ENCODE peak calls at places on chromosome 7, in five cellular contexts. D is left ventricle myocardium inferior; Q is CD8-positive, alpha-beta memory T cell; B is AG04449; M is foreskin fibroblast. T is an unnamed sample.

GRCh38 chr7:32164341-32164996 is 94.3 kb upstream of the PDE1C start:
- DNase-seq in B (no peak), Q (no peak), M (peak; percentile 66), D (no peak), T (peak; percentile 54)

GRCh38 chr7:12281026-12281425 is 69.9 kb downstream of the TMEM106B start:
- DNase-seq in M (peak; percentile 45), D (no peak), B (no peak), Q (no peak), T (peak; percentile 4)

GRCh38 chr7:142391191-142391992 is 133.5 kb upstream of the PRSS58 start:
- DNase-seq in D (no peak), M (no peak), Q (no peak), B (no peak), T (no peak)

GRCh38 chr7:111622084-111622483 is 59.8 kb upstream of the IMMP2L start:
- DNase-seq in Q (no peak), D (no peak), M (no peak), B (no peak), T (no peak)

GRCh38 chr7:157016024-157016351 is 5.5 kb upstream of the MNX1 start:
- DNase-seq in Q (no peak), M (no peak), D (no peak), B (no peak), T (no peak)

GRCh38 chr7:64873517-64873916 is 29.6 kb upstream of the ZNF273 start:
- DNase-seq in D (no peak), B (no peak), Q (no peak), M (no peak), T (no peak)

GRCh38 chr7:63073286-63073685 is 925.4 kb upstream of the ZNF722 start:
- DNase-seq in B (no peak), Q (no peak), D (no peak), M (no peak), T (no peak)

GRCh38 chr7:144824360-144824759 is 11.5 kb downstream of the TPK1 start:
- DNase-seq in Q (no peak), M (peak; percentile 55), B (no peak), D (no peak), T (no peak)

GRCh38 chr7:88090233-88090632 is 129.6 kb downstream of the SRI start:
- DNase-seq in B (no peak), D (no peak), Q (no peak), M (no peak), T (no peak)

GRCh38 chr7:80611779-80612178 is 26.7 kb upstream of the CD36 start:
- DNase-seq in M (peak; percentile 78), Q (no peak), B (no peak), D (peak; percentile 67), T (peak; percentile 31)

GRCh38 chr7:116259156-116259555 is 48.8 kb downstream of the TES start:
- DNase-seq in Q (no peak), M (no peak), B (no peak), D (no peak), T (no peak)

GRCh38 chr7:50822110-50822509 is 39.4 kb upstream of the GRB10 start:
- DNase-seq in D (no peak), M (no peak), B (no peak), Q (no peak), T (no peak)

GRCh38 chr7:157568785-157569584 is 232.2 kb downstream of the DNAJB6 start:
- DNase-seq in M (peak; percentile 39), B (no peak), Q (peak; percentile 41), D (peak; percentile 52), T (no peak)

GRCh38 chr7:45088146-45088701 is 545 bp downstream of the NACAD start:
- DNase-seq in B (no peak), Q (no peak), D (no peak), M (no peak), T (no peak)

GRCh38 chr7:75572814-75573213 is 80.7 kb downstream of the SPDYE5 start:
- DNase-seq in Q (no peak), B (no peak), D (no peak), M (no peak), T (no peak)

GRCh38 chr7:26440993-26441636 is 149.5 kb downstream of the SNX10 start:
- DNase-seq in M (no peak), D (no peak), B (no peak), Q (no peak), T (no peak)

GRCh38 chr7:102044641-102044983 is 227.2 kb downstream of the CUX1 start:
- DNase-seq in B (no peak), Q (no peak), M (peak; percentile 7), D (no peak), T (no peak)

GRCh38 chr7:90211391-90212148 is at the start of gene STEAP2:
- DNase-seq in M (peak; percentile 98), Q (no peak), B (peak; percentile 53), D (peak; percentile 88), T (peak; percentile 84)

GRCh38 chr7:90212149-90212495 is 582 bp downstream of the STEAP2 start:
- DNase-seq in B (no peak), D (no peak), Q (no peak), M (no peak), T (no peak)

GRCh38 chr7:90209776-90210175 is 1.8 kb upstream of the STEAP2 start:
- DNase-seq in B (no peak), Q (no peak), M (peak; percentile 33), D (no peak), T (no peak)

GRCh38 chr7:90210925-90211324 is 615 bp upstream of the STEAP2 start:
- DNase-seq in B (no peak), Q (no peak), D (no peak), M (no peak), T (no peak)

GRCh38 chr7:90210475-90210874 is 1.1 kb upstream of the STEAP2 start:
- DNase-seq in Q (no peak), M (no peak), B (no peak), D (no peak), T (no peak)
- H3K4me3 ChIP-seq in Q (no peak overlapping the region), M (no peak overlapping the region), B (no peak overlapping the region), D (no peak overlapping the region), T (no peak overlapping the region)

GRCh38 chr7:151710121-151710640 is 166.7 kb downstream of the PRKAG2 start:
- DNase-seq in Q (no peak), B (no peak), M (no peak), D (no peak), T (no peak)
- H3K4me3 ChIP-seq in Q (no peak overlapping the region), B (no peak overlapping the region), M (no peak overlapping the region), D (no peak overlapping the region), T (no peak overlapping the region)

GRCh38 chr7:71408276-71408675 is 276.3 kb downstream of the GALNT17 start:
- DNase-seq in Q (no peak), M (no peak), B (no peak), D (peak; percentile 67), T (no peak)

GRCh38 chr7:71404701-71405345 is 272.9 kb downstream of the GALNT17 start:
- DNase-seq in M (no peak), D (no peak), B (no peak), Q (no peak), T (no peak)

DNA sequence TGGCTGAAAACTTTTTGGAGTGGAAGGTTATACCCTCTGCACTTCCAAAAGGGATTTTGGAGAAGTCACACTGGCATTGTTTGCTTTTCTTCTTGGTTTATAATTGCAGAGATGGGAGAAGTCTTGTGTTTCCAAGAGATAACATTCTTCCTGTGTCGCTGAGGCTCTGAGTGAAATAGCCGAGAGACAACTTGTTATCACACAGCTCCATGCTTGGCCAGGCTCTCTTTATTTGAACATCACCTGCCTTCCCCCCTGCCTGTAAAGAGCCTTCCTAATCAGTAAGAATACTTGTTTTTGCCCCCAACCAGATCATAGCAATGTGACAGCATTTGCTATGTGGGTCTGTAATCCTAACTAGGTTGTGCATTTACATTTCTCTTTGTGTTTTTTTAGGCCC is 270.7 kb downstream of the GALNT17 start:
- DNase-seq in Q (no peak), B (no peak), M (no peak), D (no peak), T (no peak)
- H3K4me3 ChIP-seq in Q (no peak overlapping the region), B (no peak overlapping the region), M (no peak overlapping the region), D (no peak overlapping the region), T (no peak overlapping the region)

GRCh38 chr7:149837620-149838223 is 453 bp upstream of the ZNF862 start:
- DNase-seq in Q (no peak), M (no peak), B (no peak), D (no peak), T (no peak)
- H3K4me3 ChIP-seq in Q (no peak overlapping the region), M (peak overlapping the region; percentile 10), B (no peak overlapping the region), D (peak overlapping the region; percentile 99), T (no peak overlapping the region)

GRCh38 chr7:119711104-119711503 is 561.9 kb upstream of the KCND2 start:
- DNase-seq in D (no peak), M (no peak), Q (no peak), B (no peak), T (no peak)
- H3K4me3 ChIP-seq in D (no peak overlapping the region), M (no peak overlapping the region), Q (no peak overlapping the region), B (no peak overlapping the region), T (no peak overlapping the region)

GRCh38 chr7:53214463-53214862 is 179.0 kb downstream of the POM121L12 start:
- DNase-seq in B (no peak), D (no peak), Q (no peak), M (no peak), T (no peak)
- H3K4me3 ChIP-seq in B (no peak overlapping the region), D (no peak overlapping the region), Q (no peak overlapping the region), M (no peak overlapping the region), T (no peak overlapping the region)

DNA sequence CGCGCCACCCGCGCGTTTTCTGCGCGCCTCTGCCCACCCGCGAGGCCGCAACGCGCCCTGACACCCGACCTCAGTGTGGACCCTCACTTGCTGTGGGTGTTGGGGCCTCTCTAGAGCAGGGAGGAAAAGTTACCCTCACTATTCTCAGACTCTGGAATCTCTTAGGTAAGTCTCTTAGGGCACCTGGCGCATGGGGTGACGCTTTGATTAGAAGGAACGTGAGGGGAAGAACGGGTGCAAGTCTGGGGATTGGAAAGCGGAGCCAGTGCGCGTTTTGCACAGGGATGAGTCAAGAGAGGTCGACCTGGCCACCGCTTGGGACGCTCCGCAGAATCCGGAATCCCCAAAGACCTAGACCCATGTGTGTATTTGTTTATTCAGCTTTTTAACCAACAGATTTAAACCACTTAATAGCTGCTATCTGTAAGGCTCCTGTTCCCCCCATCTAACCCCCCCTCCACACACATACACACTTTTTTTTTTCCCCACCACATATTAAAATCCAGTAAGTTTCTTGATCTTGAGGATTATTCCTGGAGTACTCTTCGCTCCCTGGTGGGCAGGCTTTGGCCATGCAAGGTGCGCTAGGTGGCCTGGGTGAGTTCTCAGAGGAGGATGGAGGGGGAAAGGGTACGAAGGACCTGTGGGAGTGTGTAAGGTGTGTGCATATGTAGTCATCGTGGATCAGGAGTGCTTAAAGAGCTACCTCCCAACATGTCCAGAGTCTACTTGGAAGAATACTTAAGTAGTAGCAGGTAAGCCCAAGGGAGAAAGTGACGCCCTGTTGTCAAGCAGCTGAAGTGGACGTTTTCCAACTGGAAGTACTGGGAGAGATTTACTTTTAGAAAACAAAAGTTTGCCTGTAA is 169.1 kb upstream of the PPP1R3A start:
- DNase-seq in M (peak; percentile 13), D (no peak), B (no peak), Q (no peak), T (no peak)
- H3K4me3 ChIP-seq in M (peak overlapping the region; percentile 96), D (peak overlapping the region; percentile 74), B (no peak overlapping the region), Q (no peak overlapping the region), T (peak overlapping the region; percentile 77)

GRCh38 chr7:86947956-86948355 is 111.5 kb downstream of the ELAPOR2 start:
- DNase-seq in M (no peak), D (no peak), B (no peak), Q (no peak), T (no peak)

GRCh38 chr7:86950360-86950759 is 109.1 kb downstream of the ELAPOR2 start:
- DNase-seq in D (no peak), B (no peak), Q (no peak), M (no peak), T (no peak)

GRCh38 chr7:86949779-86950260 is 109.6 kb downstream of the ELAPOR2 start:
- DNase-seq in B (no peak), D (no peak), Q (no peak), M (no peak), T (no peak)

GRCh38 chr7:86950944-86951343 is 108.5 kb downstream of the ELAPOR2 start:
- DNase-seq in B (no peak), D (no peak), M (no peak), Q (no peak), T (no peak)

GRCh38 chr7:86949052-86949778 is 110.2 kb downstream of the ELAPOR2 start:
- DNase-seq in Q (no peak), M (no peak), B (no peak), D (no peak), T (no peak)
- H3K4me3 ChIP-seq in Q (no peak overlapping the region), M (no peak overlapping the region), B (no peak overlapping the region), D (no peak overlapping the region), T (no peak overlapping the region)